ENCODE peak calls at places on chromosomes 2 and 18, in four cellular contexts. One of them, this sample, is unnamed. For H3K27me3, the result is how much of the 10 kb centered on the place peaks cover.

GRCh38 chr2:29343830-29344229 is 228.6 kb downstream of the CLIP4 start:
- DNase-seq in IMR-90: no peak
- DNase-seq in ovary: no peak
- DNase-seq in GM23248: no peak
- DNase-seq in this sample: no peak

GRCh38 chr18:79857082-79857661 is 59.4 kb downstream of the KCNG2 start:
- DNase-seq in IMR-90: peak
- DNase-seq in ovary: no peak
- DNase-seq in GM23248: peak
- DNase-seq in this sample: peak

GRCh38 chr2:119871725-119872124 is 112.0 kb downstream of the PTPN4 start:
- DNase-seq in IMR-90: no peak
- DNase-seq in ovary: no peak
- DNase-seq in GM23248: no peak
- DNase-seq in this sample: no peak

GRCh38 chr2:41920812-41921211 is 127.0 kb upstream of the PKDCC start:
- DNase-seq in IMR-90: no peak
- DNase-seq in ovary: no peak
- DNase-seq in GM23248: no peak
- DNase-seq in this sample: peak

GRCh38 chr2:202035941-202036372 is 2.3 kb downstream of the FZD7 start:
- DNase-seq in IMR-90: peak
- DNase-seq in ovary: peak
- DNase-seq in GM23248: no peak
- DNase-seq in this sample: peak

GRCh38 chr2:43041661-43042360 is 184.6 kb downstream of the ZFP36L2 start:
- DNase-seq in IMR-90: peak
- DNase-seq in ovary: peak
- DNase-seq in GM23248: peak
- DNase-seq in this sample: peak

GRCh38 chr2:96864343-96865091 is 5.4 kb downstream of the SEMA4C start:
- DNase-seq in IMR-90: no peak
- DNase-seq in ovary: no peak
- DNase-seq in GM23248: no peak
- DNase-seq in this sample: no peak

GRCh38 chr2:88329815-88330603 is 122.5 kb downstream of the FOXI3 start:
- DNase-seq in IMR-90: peak
- DNase-seq in ovary: no peak
- DNase-seq in GM23248: peak
- DNase-seq in this sample: peak

GRCh38 chr2:157838442-157839161 is 37.5 kb downstream of the ACVR1 start:
- DNase-seq in IMR-90: peak
- DNase-seq in ovary: no peak
- DNase-seq in GM23248: peak
- DNase-seq in this sample: peak

GRCh38 chr2:2229898-2230817 is 100.9 kb downstream of the MYT1L start:
- DNase-seq in IMR-90: no peak
- DNase-seq in ovary: no peak
- DNase-seq in GM23248: peak
- DNase-seq in this sample: no peak

GRCh38 chr2:39504790-39505335 is 67.8 kb upstream of the MAP4K3 start:
- DNase-seq in IMR-90: peak
- DNase-seq in ovary: no peak
- DNase-seq in GM23248: peak
- DNase-seq in this sample: no peak

GRCh38 chr2:96240341-96241038 is 25.3 kb downstream of the TMEM127 start:
- DNase-seq in IMR-90: no peak
- DNase-seq in ovary: no peak
- DNase-seq in GM23248: no peak
- DNase-seq in this sample: no peak

GRCh38 chr2:103823847-103824246 is 1030.1 kb upstream of the POU3F3 start:
- DNase-seq in IMR-90: no peak
- DNase-seq in ovary: no peak
- DNase-seq in GM23248: no peak
- DNase-seq in this sample: no peak

GRCh38 chr2:46339676-46340459 is 42.7 kb downstream of the EPAS1 start:
- DNase-seq in IMR-90: peak
- DNase-seq in ovary: peak
- DNase-seq in GM23248: peak
- DNase-seq in this sample: no peak

GRCh38 chr2:54073796-54074195 is 41.6 kb upstream of the ACYP2 start:
- DNase-seq in IMR-90: peak
- DNase-seq in ovary: no peak
- DNase-seq in GM23248: peak
- DNase-seq in this sample: no peak

GRCh38 chr2:185188656-185189055 is 549.9 kb upstream of the FSIP2 start:
- DNase-seq in IMR-90: no peak
- DNase-seq in ovary: no peak
- DNase-seq in GM23248: no peak
- DNase-seq in this sample: no peak

GRCh38 chr2:11145350-11145749 is 9.9 kb upstream of the SLC66A3 start:
- DNase-seq in IMR-90: no peak
- DNase-seq in ovary: no peak
- DNase-seq in GM23248: no peak
- DNase-seq in this sample: no peak

GRCh38 chr2:232463701-232464533 is 8.0 kb downstream of the ALPI start:
- DNase-seq in IMR-90: no peak
- DNase-seq in ovary: no peak
- DNase-seq in GM23248: no peak
- DNase-seq in this sample: no peak
- H3K4me3 ChIP-seq in IMR-90: no peak
- H3K4me3 ChIP-seq in ovary: no peak
- H3K4me3 ChIP-seq in GM23248: no peak
- H3K4me3 ChIP-seq in this sample: no peak

GRCh38 chr18:59220164-59220783 is 316 bp downstream of the GRP start:
- DNase-seq in IMR-90: no peak
- DNase-seq in ovary: no peak
- DNase-seq in GM23248: peak
- DNase-seq in this sample: peak
- H3K27me3 ChIP-seq in IMR-90: half or more
- H3K27me3 ChIP-seq in ovary: under half
- H3K27me3 ChIP-seq in GM23248: half or more
- H3K27me3 ChIP-seq in this sample: half or more

DNA sequence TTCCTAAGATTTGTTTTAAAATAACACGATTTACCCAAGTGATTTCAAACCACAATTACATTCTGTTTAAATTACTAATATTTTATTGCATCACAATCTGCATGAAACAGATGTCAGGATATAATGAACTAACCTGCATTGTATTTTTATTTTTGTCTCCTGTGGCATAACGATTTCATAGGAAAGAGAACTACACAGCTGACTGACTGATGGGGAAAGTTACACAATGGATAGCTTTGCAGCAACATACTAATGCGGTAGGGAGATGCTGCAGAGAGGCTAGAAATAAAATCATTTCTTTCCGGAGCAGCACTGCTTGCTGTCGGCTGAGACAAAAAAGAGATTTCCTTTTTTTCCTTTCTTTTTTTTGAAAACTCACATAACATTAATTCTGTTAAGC is 36.9 kb downstream of the SCN1A start:
- DNase-seq in IMR-90: peak
- DNase-seq in ovary: no peak
- DNase-seq in GM23248: no peak
- DNase-seq in this sample: no peak
- H3K4me3 ChIP-seq in IMR-90: no peak
- H3K4me3 ChIP-seq in ovary: no peak
- H3K4me3 ChIP-seq in GM23248: no peak
- H3K4me3 ChIP-seq in this sample: no peak

DNA sequence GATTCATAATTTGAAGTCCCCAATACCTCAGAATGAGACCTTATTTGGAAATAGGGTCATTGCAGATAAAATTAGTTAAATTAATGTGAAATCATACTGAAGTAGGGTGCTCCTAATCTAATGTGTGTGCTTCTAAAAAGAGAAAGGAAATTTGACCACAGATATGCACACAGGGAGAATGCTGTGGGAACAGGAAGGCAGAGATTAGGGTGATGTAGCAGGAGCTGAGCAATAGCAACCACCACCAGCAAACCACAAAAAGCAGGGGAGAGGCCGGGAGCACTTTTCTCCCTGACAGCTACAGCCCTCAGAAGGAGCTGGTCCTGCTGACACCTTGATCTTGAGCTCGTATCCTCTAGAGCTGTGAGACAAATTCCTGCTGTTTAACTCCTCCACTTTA is 24.6 kb upstream of the SCG2 start:
- DNase-seq in IMR-90: peak
- DNase-seq in ovary: no peak
- DNase-seq in GM23248: peak
- DNase-seq in this sample: no peak
- H3K27me3 ChIP-seq in IMR-90: under half
- H3K27me3 ChIP-seq in ovary: under half
- H3K27me3 ChIP-seq in GM23248: under half
- H3K27me3 ChIP-seq in this sample: under half

DNA sequence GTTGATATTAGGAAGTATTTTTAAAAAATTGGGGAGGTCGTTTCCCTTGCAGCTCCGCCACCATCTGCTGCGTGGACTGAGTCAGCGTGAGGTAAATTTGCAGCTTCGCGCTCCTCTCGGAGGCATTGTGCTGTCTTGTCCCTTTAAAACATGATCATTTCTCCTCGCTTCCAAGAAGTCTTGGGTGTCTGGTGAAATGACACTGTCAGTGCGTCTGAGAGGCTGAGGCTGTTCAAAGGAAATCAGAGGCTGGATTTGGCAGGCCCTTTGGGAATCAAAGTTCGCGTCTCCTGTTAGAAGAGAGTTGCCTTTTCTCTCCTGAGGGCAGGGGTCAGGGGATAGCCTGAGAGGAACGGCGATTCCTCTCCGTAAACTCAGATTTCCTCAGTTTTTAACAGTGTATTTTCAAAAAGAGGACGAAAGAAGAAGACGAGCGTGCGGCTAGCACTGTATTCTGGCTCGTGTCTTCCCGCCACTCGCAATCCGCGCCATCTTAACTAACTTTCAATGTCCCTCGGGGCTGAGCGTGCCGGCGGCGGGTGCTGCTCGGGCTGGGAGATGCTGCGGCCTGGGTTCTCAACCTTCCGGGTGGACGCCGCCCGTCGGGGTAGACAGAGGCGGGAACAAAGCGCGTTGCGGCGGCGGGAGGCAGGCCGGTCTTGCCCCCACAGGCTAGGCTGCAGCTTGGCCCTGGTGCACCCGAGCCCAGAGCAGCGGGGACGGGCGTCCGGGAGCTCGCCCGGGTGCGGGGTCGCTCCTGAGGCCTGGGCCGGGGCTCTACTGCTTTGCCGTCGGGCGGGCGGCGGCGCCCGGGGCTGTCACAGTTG is 11.5 kb downstream of the TBR1 start:
- DNase-seq in IMR-90: no peak
- DNase-seq in ovary: no peak
- DNase-seq in GM23248: peak
- DNase-seq in this sample: no peak
- H3K4me3 ChIP-seq in IMR-90: no peak
- H3K4me3 ChIP-seq in ovary: no peak
- H3K4me3 ChIP-seq in GM23248: peak
- H3K4me3 ChIP-seq in this sample: no peak

GRCh38 chr2:189933041-189933440 is 129.5 kb downstream of the MSTN start:
- DNase-seq in IMR-90: no peak
- DNase-seq in ovary: no peak
- DNase-seq in GM23248: no peak
- DNase-seq in this sample: no peak

DNA sequence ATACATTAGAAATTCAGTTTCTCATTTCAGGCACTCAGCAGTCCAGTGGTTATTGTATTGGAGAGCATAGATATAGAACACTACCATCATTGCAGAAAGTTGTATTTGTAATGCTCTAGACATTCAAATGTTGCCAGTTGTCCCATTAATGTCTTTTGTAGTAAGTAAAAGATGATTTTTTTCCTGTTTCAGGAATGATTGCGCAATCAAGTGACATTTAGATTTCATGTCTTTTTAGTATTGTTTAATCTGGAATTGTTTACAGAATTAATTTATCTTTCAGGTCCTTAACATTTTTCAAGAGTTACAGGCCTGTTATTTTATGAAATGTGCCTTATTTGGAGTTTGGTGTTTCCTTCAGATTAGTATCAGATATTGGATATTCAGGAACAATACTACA is 134.7 kb downstream of the MSTN start:
- DNase-seq in IMR-90: peak
- DNase-seq in ovary: no peak
- DNase-seq in GM23248: peak
- DNase-seq in this sample: no peak
- H3K27me3 ChIP-seq in IMR-90: under half
- H3K27me3 ChIP-seq in ovary: under half
- H3K27me3 ChIP-seq in GM23248: under half
- H3K27me3 ChIP-seq in this sample: under half

GRCh38 chr2:18455256-18455862 is 105.1 kb downstream of the RDH14 start:
- DNase-seq in IMR-90: peak
- DNase-seq in ovary: no peak
- DNase-seq in GM23248: peak
- DNase-seq in this sample: peak

GRCh38 chr2:18456026-18456425 is 104.4 kb downstream of the RDH14 start:
- DNase-seq in IMR-90: no peak
- DNase-seq in ovary: no peak
- DNase-seq in GM23248: peak
- DNase-seq in this sample: no peak

GRCh38 chr2:18454692-18455255 is 105.7 kb downstream of the RDH14 start:
- DNase-seq in IMR-90: no peak
- DNase-seq in ovary: no peak
- DNase-seq in GM23248: peak
- DNase-seq in this sample: no peak
- H3K4me3 ChIP-seq in IMR-90: no peak
- H3K4me3 ChIP-seq in ovary: no peak
- H3K4me3 ChIP-seq in GM23248: peak
- H3K4me3 ChIP-seq in this sample: no peak